ENCODE peak calls at places on chromosome 15, in five cellular contexts. B is COR-L47; J is tibial nerve; C is stimulated activated CD8-positive, alpha-beta memory T cell treated with anti-CD3 and anti-CD28 coated beads, Interleukin-15, amount 100 ng/mL, for 1 hour; G is kidney epithelial cell. T is an unnamed sample.

GRCh38 chr15:66019826-66020398 is 150.6 kb downstream of the RAB11A start:
- DNase-seq in B (no peak), J (no peak), C (no peak), G (no peak), T (no peak)

GRCh38 chr15:88834211-88834812 is 31.1 kb downstream of the ACAN start:
- DNase-seq in B (no peak), J (peak), C (no peak), G (no peak), T (no peak)

GRCh38 chr15:67127925-67128324 is 62.5 kb downstream of the SMAD3 start:
- DNase-seq in B (no peak), J (no peak), C (no peak), G (peak), T (peak)

GRCh38 chr15:29090617-29091466 is 178.8 kb downstream of the NSMCE3 start:
- DNase-seq in B (peak), J (no peak), C (peak), G (no peak), T (no peak)

GRCh38 chr15:90665288-90666134 is 51.6 kb upstream of the BLM start:
- DNase-seq in B (peak), J (peak), C (no peak), G (no peak), T (peak)

GRCh38 chr15:79412010-79412409 is 20.1 kb upstream of the MINAR1 start:
- DNase-seq in B (no peak), J (no peak), C (no peak), G (no peak), T (no peak)

GRCh38 chr15:39124155-39124924 is 456.5 kb upstream of the THBS1 start:
- DNase-seq in B (no peak), J (no peak), C (no peak), G (no peak), T (no peak)

GRCh38 chr15:90419738-90420487 is 31.9 kb downstream of the IQGAP1 start:
- DNase-seq in B (no peak), J (no peak), C (no peak), G (no peak), T (peak)

GRCh38 chr15:60635507-60636352 is 156.8 kb upstream of the ICE2 start:
- DNase-seq in B (no peak), J (no peak), C (no peak), G (no peak), T (no peak)

GRCh38 chr15:94877833-94878232 is 646.5 kb downstream of the MCTP2 start:
- DNase-seq in B (no peak), J (no peak), C (no peak), G (no peak), T (no peak)

GRCh38 chr15:52414936-52415335 is 113.7 kb downstream of the MYO5A start:
- DNase-seq in B (no peak), J (no peak), C (no peak), G (no peak), T (no peak)

GRCh38 chr15:33226559-33227181 is 32.2 kb upstream of the FMN1 start:
- DNase-seq in B (peak), J (no peak), C (peak), G (peak), T (peak)

GRCh38 chr15:68365770-68366169 is 66.2 kb downstream of the ITGA11 start:
- DNase-seq in B (no peak), J (no peak), C (no peak), G (no peak), T (no peak)

GRCh38 chr15:52505141-52505540 is 23.5 kb downstream of the MYO5A start:
- DNase-seq in B (no peak), J (no peak), C (no peak), G (no peak), T (no peak)

GRCh38 chr15:51004103-51004536 is 90.6 kb downstream of the TNFAIP8L3 start:
- DNase-seq in B (no peak), J (no peak), C (no peak), G (no peak), T (peak)

GRCh38 chr15:95362306-95362705 is 968.2 kb upstream of the NR2F2 start:
- DNase-seq in B (no peak), J (no peak), C (no peak), G (no peak), T (no peak)

GRCh38 chr15:56325186-56325585 is 40.0 kb upstream of the TEX9 start:
- DNase-seq in B (no peak), J (no peak), C (no peak), G (no peak), T (no peak)

GRCh38 chr15:92521624-92522008 is 127.9 kb downstream of the ST8SIA2 start:
- DNase-seq in B (peak), J (peak), C (no peak), G (no peak), T (peak)

GRCh38 chr15:84604804-84605203 is 4.0 kb downstream of the ZSCAN2 start:
- DNase-seq in B (no peak), J (no peak), C (no peak), G (no peak), T (no peak)

GRCh38 chr15:80770356-80770705 is 8.8 kb upstream of the CEMIP start:
- DNase-seq in B (no peak), J (no peak), C (no peak), G (no peak), T (no peak)

GRCh38 chr15:82647045-82647834 is at the start of gene CPEB1:
- DNase-seq in B (peak), J (no peak), C (no peak), G (no peak), T (no peak)

GRCh38 chr15:101020945-101021344 is 101.8 kb downstream of the LRRK1 start:
- DNase-seq in B (no peak), J (no peak), C (no peak), G (no peak), T (no peak)

GRCh38 chr15:71118345-71118744 is 3.1 kb downstream of the THSD4 start:
- DNase-seq in B (no peak), J (no peak), C (no peak), G (no peak), T (no peak)

T was measured in PC-9.